ENCODE peak calls at places on chromosome 9, in nine cellular contexts. One of them, this sample, is unnamed.

GRCh38 chr9:75239176-75239575 is 150.9 kb downstream of the OSTF1 start:
- DNase-seq in A549: no peak
- DNase-seq in ovary: no peak
- DNase-seq in lower leg skin: peak
- DNase-seq in transverse colon: no peak
- DNase-seq in breast epithelium: no peak
- DNase-seq in upper lobe of left lung: no peak
- DNase-seq in H1: no peak
- DNase-seq in HCT116: no peak
- DNase-seq in this sample: peak

GRCh38 chr9:121736147-121736721 is 84.8 kb downstream of the DAB2IP start:
- DNase-seq in A549: peak
- DNase-seq in ovary: peak
- DNase-seq in lower leg skin: peak
- DNase-seq in transverse colon: peak
- DNase-seq in breast epithelium: peak
- DNase-seq in upper lobe of left lung: peak
- DNase-seq in H1: peak
- DNase-seq in HCT116: no peak
- DNase-seq in this sample: no peak

GRCh38 chr9:77449177-77450092 is 198.7 kb downstream of the GNA14 start:
- DNase-seq in A549: no peak
- DNase-seq in ovary: no peak
- DNase-seq in lower leg skin: no peak
- DNase-seq in transverse colon: no peak
- DNase-seq in breast epithelium: no peak
- DNase-seq in upper lobe of left lung: no peak
- DNase-seq in H1: no peak
- DNase-seq in HCT116: no peak
- DNase-seq in this sample: no peak

GRCh38 chr9:1337169-1337568 is 287.0 kb downstream of the DMRT2 start:
- DNase-seq in A549: no peak
- DNase-seq in ovary: no peak
- DNase-seq in lower leg skin: no peak
- DNase-seq in transverse colon: no peak
- DNase-seq in breast epithelium: peak
- DNase-seq in upper lobe of left lung: no peak
- DNase-seq in H1: no peak
- DNase-seq in HCT116: no peak
- DNase-seq in this sample: no peak

GRCh38 chr9:107351382-107352045 is 68.4 kb downstream of the RAD23B start:
- DNase-seq in A549: no peak
- DNase-seq in ovary: no peak
- DNase-seq in lower leg skin: no peak
- DNase-seq in transverse colon: no peak
- DNase-seq in breast epithelium: peak
- DNase-seq in upper lobe of left lung: no peak
- DNase-seq in H1: no peak
- DNase-seq in HCT116: peak
- DNase-seq in this sample: no peak

GRCh38 chr9:94586814-94587213 is 6.8 kb downstream of the FBP2 start:
- DNase-seq in A549: no peak
- DNase-seq in ovary: no peak
- DNase-seq in lower leg skin: no peak
- DNase-seq in transverse colon: no peak
- DNase-seq in breast epithelium: no peak
- DNase-seq in upper lobe of left lung: no peak
- DNase-seq in H1: no peak
- DNase-seq in HCT116: no peak
- DNase-seq in this sample: no peak

GRCh38 chr9:6576930-6577329 is 68.6 kb downstream of the GLDC start:
- DNase-seq in A549: no peak
- DNase-seq in ovary: no peak
- DNase-seq in lower leg skin: no peak
- DNase-seq in transverse colon: no peak
- DNase-seq in breast epithelium: no peak
- DNase-seq in upper lobe of left lung: no peak
- DNase-seq in H1: no peak
- DNase-seq in HCT116: no peak
- DNase-seq in this sample: no peak

GRCh38 chr9:129026442-129027223 is 1.5 kb downstream of the SH3GLB2 start:
- DNase-seq in A549: no peak
- DNase-seq in ovary: no peak
- DNase-seq in lower leg skin: no peak
- DNase-seq in transverse colon: peak
- DNase-seq in breast epithelium: peak
- DNase-seq in upper lobe of left lung: no peak
- DNase-seq in H1: no peak
- DNase-seq in HCT116: no peak
- DNase-seq in this sample: peak

GRCh38 chr9:21585756-21586752 is 103.9 kb upstream of the IFNE start:
- DNase-seq in A549: no peak
- DNase-seq in ovary: no peak
- DNase-seq in lower leg skin: no peak
- DNase-seq in transverse colon: no peak
- DNase-seq in breast epithelium: no peak
- DNase-seq in upper lobe of left lung: no peak
- DNase-seq in H1: no peak
- DNase-seq in HCT116: no peak
- DNase-seq in this sample: no peak

GRCh38 chr9:91159664-91160121 is 202.0 kb downstream of the AUH start:
- DNase-seq in A549: no peak
- DNase-seq in ovary: peak
- DNase-seq in lower leg skin: no peak
- DNase-seq in transverse colon: peak
- DNase-seq in breast epithelium: peak
- DNase-seq in upper lobe of left lung: peak
- DNase-seq in H1: peak
- DNase-seq in HCT116: no peak
- DNase-seq in this sample: no peak

DNA sequence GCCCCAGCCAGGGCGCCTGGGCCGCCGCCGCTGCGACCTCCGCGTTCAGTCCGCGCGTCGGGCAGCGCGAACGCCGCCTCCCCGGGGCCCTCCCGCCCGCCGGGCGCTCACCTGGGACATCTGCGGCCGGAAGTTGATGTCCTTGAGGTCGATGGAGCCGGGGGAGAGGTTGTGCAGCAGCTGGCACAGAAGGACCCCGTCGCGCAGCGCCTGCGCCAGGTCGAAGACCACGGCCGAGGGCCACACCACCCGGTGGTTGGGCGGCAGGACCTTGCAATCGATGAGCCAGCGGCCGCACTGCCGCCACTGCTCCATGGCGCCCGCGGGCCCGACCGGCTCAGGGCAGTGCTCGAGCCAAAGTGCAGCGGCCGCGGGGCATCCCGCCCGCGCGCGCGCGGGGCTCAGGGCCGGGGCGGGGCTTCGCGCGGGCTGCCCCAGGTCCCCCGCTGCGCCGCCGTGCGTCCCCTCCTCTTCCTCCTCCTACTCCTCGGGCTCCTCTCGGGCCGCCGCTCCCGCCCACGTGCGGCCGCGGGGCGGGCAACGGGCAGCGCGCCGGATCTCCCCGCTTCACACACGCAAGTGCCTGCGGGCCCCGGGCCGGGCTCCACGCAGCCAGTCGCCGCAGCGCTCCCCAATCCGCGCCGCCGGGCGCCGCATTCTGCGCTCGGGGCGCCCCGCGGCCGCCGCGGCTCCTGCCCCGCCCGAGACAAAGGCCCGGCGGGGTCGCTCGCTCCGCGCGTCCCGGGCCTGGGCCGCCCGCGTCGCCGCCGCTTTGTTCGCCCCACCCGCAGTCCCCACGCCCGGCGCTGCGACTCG is at the start of gene VAV2:
- DNase-seq in A549: peak
- DNase-seq in ovary: peak
- DNase-seq in lower leg skin: no peak
- DNase-seq in transverse colon: peak
- DNase-seq in breast epithelium: no peak
- DNase-seq in upper lobe of left lung: peak
- DNase-seq in H1: peak
- DNase-seq in HCT116: peak
- DNase-seq in this sample: no peak
- TF ChIP-seq POLR2A in A549: peak
- TF ChIP-seq POLR2A in ovary: no peak
- TF ChIP-seq POLR2A in lower leg skin: no peak
- TF ChIP-seq POLR2A in transverse colon: peak
- TF ChIP-seq POLR2A in breast epithelium: no peak
- TF ChIP-seq POLR2A in upper lobe of left lung: no peak
- TF ChIP-seq POLR2A in H1: no peak
- TF ChIP-seq POLR2A in HCT116: peak
- TF ChIP-seq POLR2A in this sample: no peak

DNA sequence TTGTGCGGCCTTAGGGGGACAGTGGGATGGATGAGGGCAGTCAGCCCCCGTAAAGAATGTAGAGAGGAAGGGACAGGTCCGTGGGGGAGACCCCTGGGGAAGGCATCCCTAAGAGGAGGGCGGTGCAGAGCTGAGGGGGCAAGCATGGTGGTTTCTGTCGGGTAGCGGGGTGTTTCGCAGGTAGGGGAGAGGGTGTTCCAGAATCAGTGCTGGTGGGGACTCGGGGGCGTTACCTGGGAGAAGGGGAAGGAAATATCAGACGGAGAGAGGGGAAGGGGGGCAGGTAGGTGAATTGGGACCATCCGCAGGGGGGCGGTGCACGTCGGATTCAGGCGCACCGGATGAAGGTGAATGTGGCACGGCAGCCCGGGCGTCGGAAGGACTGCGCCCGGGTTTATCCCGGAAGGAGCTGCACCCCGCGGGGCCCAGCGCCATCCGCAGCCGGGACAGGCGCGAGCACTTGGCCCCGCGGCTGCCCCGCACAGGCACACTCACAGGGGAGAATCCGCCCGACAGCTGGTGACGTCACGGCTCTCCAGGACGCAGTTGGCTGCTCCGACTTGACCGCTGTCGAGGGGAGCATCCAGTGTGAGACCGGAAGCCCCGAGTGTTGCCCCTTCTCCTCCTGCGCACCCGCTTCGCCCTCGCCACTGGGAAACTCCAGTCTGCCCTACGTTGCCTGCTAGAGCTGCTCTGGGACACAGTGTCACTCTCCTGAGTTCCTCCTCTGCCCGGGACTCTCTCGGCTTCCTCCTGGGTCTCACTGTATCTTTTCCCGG is 1.3 kb downstream of the CD72 start:
- DNase-seq in A549: no peak
- DNase-seq in ovary: peak
- DNase-seq in lower leg skin: no peak
- DNase-seq in transverse colon: peak
- DNase-seq in breast epithelium: peak
- DNase-seq in upper lobe of left lung: peak
- DNase-seq in H1: peak
- DNase-seq in HCT116: no peak
- DNase-seq in this sample: peak
- TF ChIP-seq POLR2A in A549: no peak
- TF ChIP-seq POLR2A in ovary: no peak
- TF ChIP-seq POLR2A in lower leg skin: no peak
- TF ChIP-seq POLR2A in transverse colon: no peak
- TF ChIP-seq POLR2A in breast epithelium: no peak
- TF ChIP-seq POLR2A in upper lobe of left lung: peak
- TF ChIP-seq POLR2A in H1: no peak
- TF ChIP-seq POLR2A in HCT116: no peak
- TF ChIP-seq POLR2A in this sample: no peak

DNA sequence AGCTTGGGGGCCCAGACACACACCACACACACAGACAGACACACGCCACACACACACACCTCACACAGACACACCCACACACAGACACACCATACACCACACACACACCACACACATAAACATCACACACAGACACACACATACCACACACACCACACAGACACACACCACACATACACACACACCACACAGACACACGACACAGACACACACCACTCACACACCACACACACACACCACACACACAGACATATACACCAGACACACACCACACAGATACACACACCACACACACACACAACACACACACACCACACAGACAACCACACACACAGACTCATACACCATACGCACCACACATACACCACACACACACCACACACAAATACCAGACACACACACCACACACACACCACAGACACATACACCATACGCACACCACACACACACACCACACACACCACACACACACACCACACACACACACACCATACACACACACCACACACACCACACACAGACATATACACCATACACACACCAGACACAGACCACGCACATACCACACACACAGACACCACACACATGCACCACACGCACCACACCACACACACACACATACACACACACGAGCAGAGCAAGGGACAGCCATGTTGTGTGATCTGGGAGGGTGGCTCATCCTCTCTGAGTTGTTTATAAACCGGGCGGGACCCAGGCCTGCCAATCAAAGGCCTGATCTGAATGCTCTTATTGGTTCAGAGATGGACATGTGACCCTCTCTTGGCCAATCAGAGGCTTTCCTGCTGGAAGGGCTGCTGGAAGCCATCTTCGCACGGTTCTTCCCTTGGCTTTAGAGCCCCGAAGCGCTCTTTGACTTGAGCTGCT is 148.3 kb downstream of the GAPVD1 start:
- DNase-seq in A549: peak
- DNase-seq in ovary: no peak
- DNase-seq in lower leg skin: no peak
- DNase-seq in transverse colon: no peak
- DNase-seq in breast epithelium: no peak
- DNase-seq in upper lobe of left lung: no peak
- DNase-seq in H1: peak
- DNase-seq in HCT116: peak
- DNase-seq in this sample: peak
- TF ChIP-seq POLR2A in A549: no peak
- TF ChIP-seq POLR2A in ovary: no peak
- TF ChIP-seq POLR2A in lower leg skin: no peak
- TF ChIP-seq POLR2A in transverse colon: no peak
- TF ChIP-seq POLR2A in breast epithelium: no peak
- TF ChIP-seq POLR2A in upper lobe of left lung: no peak
- TF ChIP-seq POLR2A in H1: no peak
- TF ChIP-seq POLR2A in HCT116: peak
- TF ChIP-seq POLR2A in this sample: no peak

DNA sequence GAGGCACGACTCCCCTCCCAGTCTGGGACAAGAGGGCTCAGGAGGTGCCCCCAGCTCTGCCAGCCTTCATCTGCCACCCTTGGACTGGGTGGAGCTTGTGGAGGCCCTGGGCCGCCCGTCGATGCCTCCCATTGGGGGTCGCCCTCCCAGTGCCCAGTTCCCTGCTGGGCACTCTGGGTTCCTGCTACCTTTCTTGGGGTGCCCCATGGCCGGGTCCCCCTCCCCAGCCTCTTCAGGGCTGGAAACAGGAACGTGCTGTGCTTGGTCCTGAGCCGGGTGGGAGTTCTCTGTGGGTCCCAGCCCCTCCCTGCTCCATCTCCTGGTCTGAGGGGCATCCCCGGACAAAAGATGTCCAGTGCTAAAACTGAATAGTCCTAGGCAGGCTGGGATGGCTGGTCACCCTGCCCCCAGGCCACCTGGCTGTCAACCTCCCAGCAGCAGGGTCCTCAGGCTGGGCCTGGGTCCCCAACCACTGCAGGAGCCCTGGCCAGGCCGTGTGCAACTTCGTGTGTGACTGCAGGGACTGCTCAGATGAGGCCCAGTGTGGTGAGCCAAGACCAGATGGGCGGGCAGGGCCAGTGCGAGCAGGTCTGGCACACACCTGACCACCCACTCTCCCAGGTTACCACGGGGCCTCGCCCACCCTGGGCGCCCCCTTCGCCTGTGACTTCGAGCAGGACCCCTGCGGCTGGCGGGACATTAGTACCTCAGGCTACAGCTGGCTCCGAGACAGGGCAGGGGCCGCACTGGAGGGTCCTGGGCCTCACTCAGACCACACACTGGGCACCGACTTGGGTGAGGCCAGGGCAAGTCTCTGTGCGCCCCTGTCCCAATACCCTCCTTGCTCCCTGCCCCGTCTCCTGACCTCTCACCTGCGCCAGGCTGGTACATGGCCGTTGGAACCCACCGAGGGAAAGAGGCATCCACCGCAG is 784 bp downstream of the MAMDC4 start:
- DNase-seq in A549: no peak
- DNase-seq in ovary: peak
- DNase-seq in lower leg skin: no peak
- DNase-seq in transverse colon: no peak
- DNase-seq in breast epithelium: no peak
- DNase-seq in upper lobe of left lung: peak
- DNase-seq in H1: peak
- DNase-seq in HCT116: no peak
- DNase-seq in this sample: no peak
- TF ChIP-seq POLR2A in A549: no peak
- TF ChIP-seq POLR2A in ovary: no peak
- TF ChIP-seq POLR2A in lower leg skin: no peak
- TF ChIP-seq POLR2A in transverse colon: no peak
- TF ChIP-seq POLR2A in breast epithelium: no peak
- TF ChIP-seq POLR2A in upper lobe of left lung: no peak
- TF ChIP-seq POLR2A in H1: no peak
- TF ChIP-seq POLR2A in HCT116: no peak
- TF ChIP-seq POLR2A in this sample: no peak